ENCODE peak calls at places on chromosomes 4 and X, in five cellular contexts. Y is left lung; G is mucosa of descending colon; V is thyroid gland; K is CD8-positive, alpha-beta T cell. X is an unnamed sample.

GRCh38 chr4:154743683-154744340 is at the start of gene LRAT:
- DNase-seq in K (no peak), G (peak; percentile 86), V (peak; percentile 88), Y (peak; percentile 87), X (no peak)

GRCh38 chr4:175298119-175298518 is 380.0 kb downstream of the ADAM29 start:
- DNase-seq in V (no peak), Y (no peak), K (no peak), G (no peak), X (no peak)

GRCh38 chrX:119266364-119266995 is 30.4 kb downstream of the PGRMC1 start:
- DNase-seq in K (peak; percentile 25), Y (no peak), V (peak; percentile 19), G (no peak), X (no peak)

GRCh38 chr4:173379929-173380328 is 9.2 kb downstream of the SAP30 start:
- DNase-seq in K (no peak), V (no peak), Y (no peak), G (no peak), X (no peak)

GRCh38 chrX:107731831-107732502 is 43.6 kb downstream of the TSC22D3 start:
- DNase-seq in K (no peak), Y (peak; percentile 84), V (peak; percentile 94), G (peak; percentile 77), X (peak; percentile 97)

GRCh38 chrX:150282953-150283352 is 80.2 kb upstream of the MAMLD1 start:
- DNase-seq in G (no peak), V (no peak), Y (no peak), K (no peak), X (no peak)

GRCh38 chr4:74933562-74934015 is 673 bp downstream of the PARM1 start:
- DNase-seq in Y (peak; percentile 77), K (no peak), V (peak; percentile 48), G (peak; percentile 61), X (peak; percentile 36)

GRCh38 chr4:146477054-146477453 is 44.7 kb downstream of the SLC10A7 start:
- DNase-seq in Y (no peak), V (no peak), K (no peak), G (no peak), X (no peak)

GRCh38 chrX:85506871-85507270 is 127.4 kb upstream of the POF1B start:
- DNase-seq in G (no peak), K (no peak), Y (no peak), V (no peak), X (no peak)

GRCh38 chr4:56981795-56982201 is 3.1 kb downstream of the POLR2B start:
- DNase-seq in Y (no peak), V (no peak), G (no peak), K (no peak), X (no peak)

GRCh38 chr4:100826808-100827548 is 309.2 kb upstream of the EMCN start:
- DNase-seq in G (no peak), K (no peak), Y (no peak), V (no peak), X (no peak)

GRCh38 chr4:1896658-1896991 is 25.4 kb downstream of the NSD2 start:
- DNase-seq in K (no peak), Y (no peak), G (no peak), V (no peak), X (no peak)

GRCh38 chr4:116668190-116668589 is 417.2 kb downstream of the TRAM1L1 start:
- DNase-seq in V (no peak), G (no peak), K (no peak), Y (no peak), X (no peak)

GRCh38 chr4:173360587-173361221 is 10.1 kb upstream of the SAP30 start:
- DNase-seq in V (no peak), G (no peak), K (no peak), Y (no peak), X (no peak)

GRCh38 chr4:40718571-40718970 is 31.2 kb upstream of the NSUN7 start:
- DNase-seq in Y (no peak), G (peak; percentile 82), K (no peak), V (peak; percentile 82), X (no peak)

GRCh38 chr4:186725422-186726149 is 1.9 kb upstream of the FAT1 start:
- DNase-seq in K (no peak), Y (peak; percentile 90), G (peak; percentile 91), V (peak; percentile 83), X (peak; percentile 90)

GRCh38 chrX:17174671-17175070 is 200.3 kb upstream of the NHS start:
- DNase-seq in V (no peak), Y (peak; percentile 41), G (no peak), K (no peak), X (no peak)

GRCh38 chr4:41111796-41112195 is 102.5 kb downstream of the APBB2 start:
- DNase-seq in V (no peak), G (no peak), Y (no peak), K (no peak), X (no peak)

GRCh38 chr4:150087007-150087406 is 8.8 kb downstream of the DCLK2 start:
- DNase-seq in G (no peak), K (no peak), V (no peak), Y (no peak), X (no peak)

GRCh38 chr4:168325591-168325990 is 7.0 kb upstream of the DDX60 start:
- DNase-seq in V (no peak), K (no peak), G (no peak), Y (no peak), X (no peak)

GRCh38 chrX:40809210-40809609 is 73.9 kb upstream of the MED14 start:
- DNase-seq in K (no peak), G (no peak), Y (no peak), V (no peak), X (no peak)

GRCh38 chrX:131675596-131676194 is 131.8 kb downstream of the OR13H1 start:
- DNase-seq in V (no peak), Y (no peak), K (no peak), G (no peak), X (no peak)

GRCh38 chr4:80115368-80116181 is 42.5 kb upstream of the ANTXR2 start:
- DNase-seq in K (no peak), G (no peak), V (no peak), Y (no peak), X (no peak)

GRCh38 chrX:149937881-149938426 is 337 bp downstream of the EOLA2 start:
- DNase-seq in V (peak; percentile 1), G (no peak), Y (no peak), K (peak; percentile 20), X (peak; percentile 24)

GRCh38 chrX:10648608-10649007 is 28.2 kb upstream of the MID1 start:
- DNase-seq in K (no peak), V (no peak), Y (no peak), G (no peak), X (no peak)

GRCh38 chr4:151302432-151302831 is 23.0 kb downstream of the SH3D19 start:
- DNase-seq in Y (no peak), G (no peak), K (no peak), V (no peak), X (no peak)

GRCh38 chrX:55522577-55523254 is 33.1 kb upstream of the USP51 start:
- DNase-seq in V (no peak), G (no peak), Y (no peak), K (no peak), X (no peak)

GRCh38 chr4:66351761-66352160 is 681.5 kb upstream of the EPHA5 start:
- DNase-seq in K (no peak), V (no peak), G (no peak), Y (no peak), X (no peak)

GRCh38 chr4:164345756-164346155 is 408.2 kb upstream of the SMIM31 start:
- DNase-seq in Y (no peak), V (no peak), G (no peak), K (no peak), X (no peak)

DNA sequence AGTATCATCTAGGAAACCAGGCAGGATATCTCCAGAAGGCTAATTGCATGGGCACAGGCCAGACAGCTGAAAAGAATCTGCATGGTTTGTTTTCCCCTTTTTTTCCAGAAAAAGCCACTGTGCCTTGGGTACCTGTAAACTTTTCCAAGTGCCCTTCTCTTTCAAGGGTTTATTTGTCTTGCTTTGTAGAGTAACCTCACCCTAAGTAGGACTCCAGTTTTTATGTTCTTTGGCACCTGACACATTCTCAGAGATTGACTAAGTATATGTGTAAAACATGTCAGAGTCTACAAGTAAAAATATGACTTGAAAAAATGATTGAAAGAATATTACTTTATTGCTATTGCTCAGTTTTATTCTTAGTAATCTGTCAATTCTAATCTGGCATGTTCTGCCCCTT is 70.7 kb upstream of the TEX13C start:
- DNase-seq in K (no peak), V (no peak), Y (no peak), G (no peak), X (no peak)
- H3K9me3 ChIP-seq in K (no peaks in the 10 kb centered on the region), V (no peaks in the 10 kb centered on the region), Y (no peaks in the 10 kb centered on the region), G (no peaks in the 10 kb centered on the region), X (no peaks in the 10 kb centered on the region)

GRCh38 chr4:22363071-22363470 is 152.8 kb downstream of the ADGRA3 start:
- DNase-seq in K (no peak), V (no peak), Y (no peak), G (no peak), X (no peak)

DNA sequence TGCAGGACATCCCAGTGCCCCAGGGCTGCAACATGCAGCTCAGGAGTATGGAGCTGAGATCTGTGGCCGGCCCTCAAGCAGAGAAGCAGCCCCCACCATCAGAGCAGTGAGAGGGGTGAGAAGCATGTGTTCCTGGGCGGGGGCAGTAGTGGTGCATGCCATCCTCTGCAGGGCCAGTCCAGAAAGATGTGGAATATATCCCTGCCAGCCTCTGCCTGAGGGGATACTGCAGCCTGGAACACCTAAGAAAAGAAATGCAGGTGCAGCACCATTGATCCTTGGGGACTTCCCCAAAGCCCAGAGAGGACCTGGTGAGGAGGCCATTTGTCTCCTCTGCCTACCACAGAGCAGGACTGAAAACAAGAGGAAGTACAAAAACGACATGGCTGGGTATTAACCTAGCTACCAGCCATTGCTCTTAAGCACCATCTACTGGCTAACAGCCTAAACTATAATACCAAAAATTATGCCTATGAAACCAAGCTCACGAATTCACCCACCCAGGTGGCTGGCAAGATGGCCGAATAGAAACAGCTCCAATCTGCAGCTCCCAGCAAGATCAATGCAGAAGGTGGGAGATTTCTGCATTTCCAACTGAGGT is 158.8 kb downstream of the ADGRA3 start:
- DNase-seq in K (no peak), V (no peak), G (no peak), Y (no peak), X (no peak)
- TF ChIP-seq CTCF in K (no peak), V (no peak), G (no peak), Y (no peak), X (no peak)

GRCh38 chrX:6257025-6257424 is 28.4 kb upstream of the NLGN4X start:
- DNase-seq in V (no peak), G (no peak), Y (no peak), K (no peak), X (no peak)
- H3K9me3 ChIP-seq in V (no peaks in the 10 kb centered on the region), G (no peaks in the 10 kb centered on the region), Y (no peaks in the 10 kb centered on the region), K (no peaks in the 10 kb centered on the region), X (no peaks in the 10 kb centered on the region)

DNA sequence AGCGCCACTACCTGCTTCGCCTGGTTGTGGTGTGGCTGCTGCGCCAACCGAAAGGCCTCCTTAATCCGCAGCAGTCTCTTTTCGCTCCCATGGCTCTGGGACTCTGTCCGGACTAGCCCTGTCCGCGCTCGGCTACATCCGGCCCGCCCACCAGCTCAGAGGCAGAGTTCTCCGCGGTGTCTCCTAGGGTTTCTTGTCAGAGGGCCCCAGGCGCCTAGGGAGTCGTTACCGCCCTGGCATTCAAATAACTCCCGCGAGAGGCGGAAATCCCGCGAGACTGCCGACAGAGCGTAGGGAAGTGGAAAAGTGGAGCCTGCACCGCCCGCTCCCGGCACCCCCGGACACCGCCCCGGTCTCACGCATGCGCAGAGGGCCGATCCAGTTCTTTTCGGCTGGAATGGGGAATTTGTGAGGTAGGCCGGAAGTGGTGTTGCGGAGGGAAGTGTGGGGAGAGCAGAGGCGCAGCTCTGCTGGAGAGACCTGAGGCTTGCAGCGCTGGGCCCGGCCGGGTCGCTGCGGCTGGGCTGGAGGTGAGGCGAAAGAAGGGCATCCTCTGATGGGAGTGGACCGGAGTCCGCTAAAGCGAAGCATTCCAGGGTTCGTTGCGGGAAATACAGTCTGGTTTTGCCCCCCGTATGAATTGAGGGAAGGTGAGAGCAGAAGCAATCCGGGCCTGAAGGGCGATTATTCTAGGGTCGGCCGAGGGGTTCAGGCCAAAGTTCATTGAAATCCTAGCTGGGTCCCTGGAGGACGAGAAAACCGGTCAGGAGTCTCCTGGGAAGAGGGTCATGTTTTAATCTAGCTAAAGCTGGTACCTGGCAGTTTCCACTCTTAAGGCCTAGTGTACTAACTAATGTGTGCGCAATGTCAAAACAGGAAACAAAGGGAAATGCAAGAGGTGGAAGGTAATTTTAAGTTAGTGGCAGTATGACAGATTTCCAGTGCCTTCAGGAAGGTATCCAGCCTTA is at the start of gene FAM200B:
- DNase-seq in K (peak; percentile 97), G (peak; percentile 100), V (peak; percentile 99), Y (peak; percentile 99), X (peak; percentile 98)
- TF ChIP-seq CTCF in K (no peak), G (no peak), V (no peak), Y (no peak), X (peak; percentile 29)

X was measured in tibial artery.